ENCODE peak calls at places on chromosome 1, in six cellular contexts. F, Y, T, O, L and G are unnamed samples.

GRCh38 chr1:53107570-53108322 is 34.7 kb downstream of the SLC1A7 start:
- DNase-seq in Y (no peak), O (peak; percentile 62), T (no peak), F (no peak), L (no peak), G (no peak)

GRCh38 chr1:30879126-30879786 is 29.3 kb downstream of the SDC3 start:
- DNase-seq in O (peak; percentile 40), F (peak; percentile 59), L (no peak), T (no peak), Y (no peak), G (peak; percentile 35)

GRCh38 chr1:1299686-1300351 is 7.9 kb downstream of the ACAP3 start:
- DNase-seq in O (no peak), F (no peak), L (no peak), T (peak; percentile 55), Y (no peak), G (no peak)

GRCh38 chr1:111821121-111821745 is 65.5 kb downstream of the DDX20 start:
- DNase-seq in O (no peak), L (no peak), Y (no peak), T (no peak), F (no peak), G (no peak)

GRCh38 chr1:185704181-185704580 is 30.0 kb upstream of the HMCN1 start:
- DNase-seq in Y (no peak), O (no peak), F (no peak), L (no peak), T (no peak), G (no peak)

GRCh38 chr1:177567393-177567792 is 396.6 kb downstream of the BRINP2 start:
- DNase-seq in T (peak; percentile 28), Y (peak; percentile 27), F (no peak), O (no peak), L (no peak), G (no peak)

GRCh38 chr1:45815667-45816458 is 12.5 kb downstream of the MAST2 start:
- DNase-seq in Y (no peak), F (no peak), O (no peak), T (no peak), L (no peak), G (no peak)

GRCh38 chr1:107430540-107431228 is 289.8 kb downstream of the NTNG1 start:
- DNase-seq in L (no peak), F (no peak), Y (peak; percentile 69), T (peak; percentile 50), O (peak; percentile 35), G (no peak)

GRCh38 chr1:41672173-41672572 is 187.7 kb upstream of the EDN2 start:
- DNase-seq in O (peak; percentile 35), T (no peak), L (no peak), F (no peak), Y (no peak), G (no peak)

GRCh38 chr1:92728687-92729086 is 56.2 kb downstream of the EVI5 start:
- DNase-seq in F (no peak), Y (no peak), L (no peak), O (no peak), T (no peak), G (no peak)

GRCh38 chr1:201153474-201154388 is 543 bp downstream of the TMEM9 start:
- DNase-seq in Y (no peak), L (no peak), O (no peak), F (no peak), T (no peak), G (no peak)

GRCh38 chr1:211589782-211590721 is 11.1 kb upstream of the SLC30A1 start:
- DNase-seq in L (peak; percentile 88), T (no peak), Y (no peak), O (peak; percentile 47), F (no peak), G (no peak)

GRCh38 chr1:6738987-6739386 is 37.4 kb upstream of the DNAJC11 start:
- DNase-seq in F (no peak), Y (no peak), T (no peak), L (no peak), O (no peak), G (no peak)

GRCh38 chr1:199064971-199065370 is 426.1 kb downstream of the PTPRC start:
- DNase-seq in F (no peak), Y (no peak), O (no peak), T (no peak), L (no peak), G (no peak)

GRCh38 chr1:243984788-243985187 is 66.3 kb upstream of the ZBTB18 start:
- DNase-seq in L (no peak), F (no peak), Y (no peak), T (no peak), O (no peak), G (no peak)

GRCh38 chr1:43558346-43558841 is 27.7 kb downstream of the PTPRF start:
- DNase-seq in T (no peak), O (no peak), L (peak; percentile 73), F (no peak), Y (no peak), G (no peak)

GRCh38 chr1:59685101-59685500 is 129.6 kb upstream of the HOOK1 start:
- DNase-seq in Y (no peak), T (no peak), L (no peak), O (no peak), F (no peak), G (no peak)